ENCODE peak calls at places on chromosomes 11 and 22, in five cellular contexts. Z, N, V, D and B are unnamed samples.

GRCh38 chr11:120224872-120225371 is 14.1 kb downstream of the OAF start:
- DNase-seq in Z (no peak), N (no peak), V (no peak), D (no peak), B (no peak)

GRCh38 chr22:32528984-32529982 is 54.7 kb downstream of the FBXO7 start:
- DNase-seq in Z (peak), N (peak), V (peak), D (peak), B (peak)

GRCh38 chr11:96257036-96257435 is 86.0 kb downstream of the MAML2 start:
- DNase-seq in Z (no peak), N (no peak), V (no peak), D (no peak), B (no peak)

GRCh38 chr11:128576555-128576954 is 10.8 kb downstream of the ETS1 start:
- DNase-seq in Z (no peak), N (no peak), V (no peak), D (no peak), B (no peak)

GRCh38 chr22:42397332-42398246 is 34.6 kb downstream of the NFAM1 start:
- DNase-seq in Z (peak), N (no peak), V (no peak), D (no peak), B (no peak)

GRCh38 chr22:22400099-22400498 is 108.4 kb downstream of the ZNF280B start:
- DNase-seq in Z (no peak), N (no peak), V (no peak), D (no peak), B (no peak)

GRCh38 chr11:120129570-120129969 is 8.3 kb downstream of the TRIM29 start:
- DNase-seq in Z (peak), N (peak), V (no peak), D (no peak), B (no peak)

GRCh38 chr11:6622261-6623171 is 3.3 kb upstream of the TPP1 start:
- DNase-seq in Z (peak), N (no peak), V (no peak), D (no peak), B (no peak)

GRCh38 chr11:19027829-19028595 is 32.5 kb downstream of the MRGPRX2 start:
- DNase-seq in Z (no peak), N (no peak), V (peak), D (peak), B (no peak)

GRCh38 chr11:45806937-45807791 is 2.2 kb downstream of the SLC35C1 start:
- DNase-seq in Z (no peak), N (no peak), V (no peak), D (no peak), B (no peak)

GRCh38 chr22:49044776-49045175 is 782.9 kb downstream of the BRD1 start:
- DNase-seq in Z (peak), N (no peak), V (no peak), D (no peak), B (no peak)

GRCh38 chr11:94784884-94785283 is 16.7 kb downstream of the AMOTL1 start:
- DNase-seq in Z (no peak), N (no peak), V (no peak), D (no peak), B (no peak)

GRCh38 chr22:30304495-30305244 is 15.4 kb upstream of the CASTOR1 start:
- DNase-seq in Z (no peak), N (no peak), V (no peak), D (peak), B (no peak)

GRCh38 chr11:47979378-47980092 is 824 bp upstream of the PTPRJ start:
- DNase-seq in Z (no peak), N (no peak), V (no peak), D (no peak), B (no peak)

GRCh38 chr11:75267171-75267970 is 26.8 kb downstream of the TPBGL start:
- DNase-seq in Z (peak), N (no peak), V (no peak), D (no peak), B (no peak)

GRCh38 chr11:96143016-96143670 is 199.9 kb downstream of the MAML2 start:
- DNase-seq in Z (no peak), N (no peak), V (no peak), D (no peak), B (no peak)

GRCh38 chr11:4826425-4826824 is 5.3 kb downstream of the OR51F2 start:
- DNase-seq in Z (no peak), N (no peak), V (peak), D (no peak), B (no peak)

GRCh38 chr22:48855013-48855412 is 972.7 kb downstream of the BRD1 start:
- DNase-seq in Z (no peak), N (no peak), V (no peak), D (no peak), B (no peak)

GRCh38 chr22:24284747-24285203 is 14.1 kb downstream of the SPECC1L start:
- DNase-seq in Z (no peak), N (no peak), V (peak), D (no peak), B (no peak)

GRCh38 chr11:15349413-15349812 is 234.7 kb downstream of the INSC start:
- DNase-seq in Z (no peak), N (no peak), V (no peak), D (no peak), B (no peak)

GRCh38 chr11:1162153-1162497 is 4.4 kb downstream of the MUC5AC start:
- DNase-seq in Z (no peak), N (no peak), V (no peak), D (no peak), B (no peak)

GRCh38 chr11:134527382-134528243 is 115.6 kb upstream of the B3GAT1 start:
- DNase-seq in Z (peak), N (no peak), V (no peak), D (no peak), B (no peak)